ENCODE peak calls at places on chromosomes 11 and 22, in seven cellular contexts. One of them, this sample, is unnamed.
A peak's percentile ranks its signal among the peaks of the same experiment; 100 is the strongest.

GRCh38 chr11:86553322-86553721 is 119.1 kb downstream of the ME3 start:
- DNase-seq in activated CD8-positive, alpha-beta memory T cell treated with anti-CD3 and anti-CD28 coated beads for 4 hours: no peak
- DNase-seq in IMR-90: no peak
- DNase-seq in NCI-H460: no peak
- DNase-seq in amygdala: no peak
- DNase-seq in WERI-Rb-1: no peak
- DNase-seq in uterus: no peak
- DNase-seq in this sample: no peak

GRCh38 chr11:131886201-131886600 is 515.8 kb downstream of the NTM start:
- DNase-seq in IMR-90: no peak
- DNase-seq in uterus: no peak
- DNase-seq in amygdala: no peak
- DNase-seq in activated CD8-positive, alpha-beta memory T cell treated with anti-CD3 and anti-CD28 coated beads for 4 hours: no peak
- DNase-seq in WERI-Rb-1: no peak
- DNase-seq in NCI-H460: no peak
- DNase-seq in this sample: no peak

GRCh38 chr22:49630448-49630946 is 197.2 kb downstream of the BRD1 start:
- DNase-seq in IMR-90: no peak
- DNase-seq in uterus: no peak
- DNase-seq in activated CD8-positive, alpha-beta memory T cell treated with anti-CD3 and anti-CD28 coated beads for 4 hours: no peak
- DNase-seq in WERI-Rb-1: no peak
- DNase-seq in amygdala: no peak
- DNase-seq in NCI-H460: no peak
- DNase-seq in this sample: no peak

GRCh38 chr11:124071622-124071948 is 30.5 kb upstream of the OR10G7 start:
- DNase-seq in uterus: no peak
- DNase-seq in IMR-90: no peak
- DNase-seq in activated CD8-positive, alpha-beta memory T cell treated with anti-CD3 and anti-CD28 coated beads for 4 hours: no peak
- DNase-seq in amygdala: no peak
- DNase-seq in WERI-Rb-1: no peak
- DNase-seq in NCI-H460: no peak
- DNase-seq in this sample: no peak

GRCh38 chr22:20524004-20524481 is 16.6 kb downstream of the MED15 start:
- DNase-seq in uterus: no peak
- DNase-seq in amygdala: no peak
- DNase-seq in WERI-Rb-1: no peak
- DNase-seq in NCI-H460: no peak
- DNase-seq in IMR-90: peak; percentile 65
- DNase-seq in activated CD8-positive, alpha-beta memory T cell treated with anti-CD3 and anti-CD28 coated beads for 4 hours: no peak
- DNase-seq in this sample: no peak

GRCh38 chr11:61198391-61198790 is 4.9 kb upstream of the PGA3 start:
- DNase-seq in activated CD8-positive, alpha-beta memory T cell treated with anti-CD3 and anti-CD28 coated beads for 4 hours: no peak
- DNase-seq in WERI-Rb-1: no peak
- DNase-seq in NCI-H460: no peak
- DNase-seq in uterus: no peak
- DNase-seq in amygdala: no peak
- DNase-seq in IMR-90: no peak
- DNase-seq in this sample: no peak

GRCh38 chr11:35875063-35875462 is 68.8 kb upstream of the LDLRAD3 start:
- DNase-seq in NCI-H460: no peak
- DNase-seq in amygdala: peak; percentile 22
- DNase-seq in WERI-Rb-1: no peak
- DNase-seq in uterus: no peak
- DNase-seq in activated CD8-positive, alpha-beta memory T cell treated with anti-CD3 and anti-CD28 coated beads for 4 hours: no peak
- DNase-seq in IMR-90: no peak
- DNase-seq in this sample: no peak

GRCh38 chr11:6655020-6655789 is 404 bp downstream of the DCHS1 start:
- DNase-seq in amygdala: no peak
- DNase-seq in IMR-90: no peak
- DNase-seq in WERI-Rb-1: peak; percentile 30
- DNase-seq in NCI-H460: no peak
- DNase-seq in uterus: peak; percentile 54
- DNase-seq in activated CD8-positive, alpha-beta memory T cell treated with anti-CD3 and anti-CD28 coated beads for 4 hours: no peak
- DNase-seq in this sample: peak; percentile 51

GRCh38 chr22:17897411-17897810 is 123.1 kb upstream of the BID start:
- DNase-seq in amygdala: no peak
- DNase-seq in NCI-H460: no peak
- DNase-seq in IMR-90: no peak
- DNase-seq in activated CD8-positive, alpha-beta memory T cell treated with anti-CD3 and anti-CD28 coated beads for 4 hours: no peak
- DNase-seq in WERI-Rb-1: no peak
- DNase-seq in uterus: no peak
- DNase-seq in this sample: no peak

GRCh38 chr11:18844753-18845367 is 53.3 kb upstream of the PTPN5 start:
- DNase-seq in WERI-Rb-1: no peak
- DNase-seq in amygdala: no peak
- DNase-seq in IMR-90: peak; percentile 33
- DNase-seq in activated CD8-positive, alpha-beta memory T cell treated with anti-CD3 and anti-CD28 coated beads for 4 hours: no peak
- DNase-seq in uterus: no peak
- DNase-seq in NCI-H460: peak; percentile 26
- DNase-seq in this sample: no peak

GRCh38 chr22:45082795-45083194 is 73.0 kb upstream of the PHF21B start:
- DNase-seq in amygdala: no peak
- DNase-seq in uterus: no peak
- DNase-seq in activated CD8-positive, alpha-beta memory T cell treated with anti-CD3 and anti-CD28 coated beads for 4 hours: no peak
- DNase-seq in WERI-Rb-1: no peak
- DNase-seq in NCI-H460: no peak
- DNase-seq in IMR-90: no peak
- DNase-seq in this sample: no peak

GRCh38 chr22:28978158-28978557 is 83.5 kb downstream of the C22orf31 start:
- DNase-seq in WERI-Rb-1: no peak
- DNase-seq in IMR-90: peak; percentile 54
- DNase-seq in uterus: peak; percentile 46
- DNase-seq in NCI-H460: no peak
- DNase-seq in amygdala: peak; percentile 35
- DNase-seq in activated CD8-positive, alpha-beta memory T cell treated with anti-CD3 and anti-CD28 coated beads for 4 hours: no peak
- DNase-seq in this sample: no peak

GRCh38 chr11:3199537-3200295 is 18.9 kb downstream of the MRGPRG start:
- DNase-seq in WERI-Rb-1: no peak
- DNase-seq in amygdala: no peak
- DNase-seq in NCI-H460: no peak
- DNase-seq in activated CD8-positive, alpha-beta memory T cell treated with anti-CD3 and anti-CD28 coated beads for 4 hours: no peak
- DNase-seq in IMR-90: no peak
- DNase-seq in uterus: no peak
- DNase-seq in this sample: peak; percentile 18

GRCh38 chr11:9489366-9489765 is 28.6 kb downstream of the ZNF143 start:
- DNase-seq in uterus: no peak
- DNase-seq in WERI-Rb-1: no peak
- DNase-seq in amygdala: no peak
- DNase-seq in NCI-H460: no peak
- DNase-seq in IMR-90: peak; percentile 72
- DNase-seq in activated CD8-positive, alpha-beta memory T cell treated with anti-CD3 and anti-CD28 coated beads for 4 hours: no peak
- DNase-seq in this sample: no peak

GRCh38 chr11:129881570-129882170 is 13.7 kb downstream of the NFRKB start:
- DNase-seq in activated CD8-positive, alpha-beta memory T cell treated with anti-CD3 and anti-CD28 coated beads for 4 hours: no peak
- DNase-seq in IMR-90: peak; percentile 21
- DNase-seq in WERI-Rb-1: peak; percentile 41
- DNase-seq in uterus: no peak
- DNase-seq in amygdala: no peak
- DNase-seq in NCI-H460: peak; percentile 25
- DNase-seq in this sample: peak; percentile 57

GRCh38 chr11:126163779-126164178 is 47.7 kb downstream of the RPUSD4 start:
- DNase-seq in IMR-90: no peak
- DNase-seq in activated CD8-positive, alpha-beta memory T cell treated with anti-CD3 and anti-CD28 coated beads for 4 hours: no peak
- DNase-seq in uterus: no peak
- DNase-seq in WERI-Rb-1: no peak
- DNase-seq in amygdala: no peak
- DNase-seq in NCI-H460: no peak
- DNase-seq in this sample: no peak

GRCh38 chr11:123020968-123021367 is 39.3 kb upstream of the BSX start:
- DNase-seq in NCI-H460: peak; percentile 46
- DNase-seq in amygdala: no peak
- DNase-seq in WERI-Rb-1: peak; percentile 57
- DNase-seq in activated CD8-positive, alpha-beta memory T cell treated with anti-CD3 and anti-CD28 coated beads for 4 hours: no peak
- DNase-seq in IMR-90: peak; percentile 49
- DNase-seq in uterus: no peak
- DNase-seq in this sample: no peak

GRCh38 chr11:64971421-64972233 is at the start of gene MAJIN:
- DNase-seq in amygdala: no peak
- DNase-seq in uterus: peak; percentile 61
- DNase-seq in WERI-Rb-1: no peak
- DNase-seq in NCI-H460: no peak
- DNase-seq in IMR-90: peak; percentile 41
- DNase-seq in activated CD8-positive, alpha-beta memory T cell treated with anti-CD3 and anti-CD28 coated beads for 4 hours: peak; percentile 75
- DNase-seq in this sample: peak; percentile 93

GRCh38 chr11:32210601-32211000 is 119.7 kb downstream of the RCN1 start:
- DNase-seq in IMR-90: peak; percentile 33
- DNase-seq in NCI-H460: no peak
- DNase-seq in activated CD8-positive, alpha-beta memory T cell treated with anti-CD3 and anti-CD28 coated beads for 4 hours: no peak
- DNase-seq in uterus: no peak
- DNase-seq in WERI-Rb-1: no peak
- DNase-seq in amygdala: no peak
- DNase-seq in this sample: no peak

GRCh38 chr11:28526406-28526751 is 418.2 kb downstream of the METTL15 start:
- DNase-seq in uterus: no peak
- DNase-seq in WERI-Rb-1: no peak
- DNase-seq in activated CD8-positive, alpha-beta memory T cell treated with anti-CD3 and anti-CD28 coated beads for 4 hours: no peak
- DNase-seq in amygdala: no peak
- DNase-seq in IMR-90: peak; percentile 25
- DNase-seq in NCI-H460: peak; percentile 1
- DNase-seq in this sample: no peak

GRCh38 chr11:121071456-121072236 is 29.4 kb upstream of the TECTA start:
- DNase-seq in NCI-H460: no peak
- DNase-seq in WERI-Rb-1: no peak
- DNase-seq in amygdala: no peak
- DNase-seq in uterus: no peak
- DNase-seq in activated CD8-positive, alpha-beta memory T cell treated with anti-CD3 and anti-CD28 coated beads for 4 hours: no peak
- DNase-seq in IMR-90: no peak
- DNase-seq in this sample: no peak

GRCh38 chr11:45580399-45580798 is 85.0 kb downstream of the CHST1 start:
- DNase-seq in IMR-90: peak; percentile 34
- DNase-seq in amygdala: no peak
- DNase-seq in NCI-H460: peak; percentile 14
- DNase-seq in uterus: no peak
- DNase-seq in WERI-Rb-1: no peak
- DNase-seq in activated CD8-positive, alpha-beta memory T cell treated with anti-CD3 and anti-CD28 coated beads for 4 hours: no peak
- DNase-seq in this sample: no peak

GRCh38 chr11:104795511-104796213 is 102.6 kb downstream of the CASP12 start:
- DNase-seq in uterus: no peak
- DNase-seq in NCI-H460: no peak
- DNase-seq in activated CD8-positive, alpha-beta memory T cell treated with anti-CD3 and anti-CD28 coated beads for 4 hours: no peak
- DNase-seq in amygdala: no peak
- DNase-seq in WERI-Rb-1: no peak
- DNase-seq in IMR-90: no peak
- DNase-seq in this sample: no peak

GRCh38 chr11:120182357-120182756 is 28.5 kb upstream of the OAF start:
- DNase-seq in amygdala: no peak
- DNase-seq in WERI-Rb-1: no peak
- DNase-seq in IMR-90: no peak
- DNase-seq in uterus: no peak
- DNase-seq in NCI-H460: no peak
- DNase-seq in activated CD8-positive, alpha-beta memory T cell treated with anti-CD3 and anti-CD28 coated beads for 4 hours: no peak
- DNase-seq in this sample: no peak

GRCh38 chr11:17978553-17979287 is 34.1 kb downstream of the SERGEF start:
- DNase-seq in activated CD8-positive, alpha-beta memory T cell treated with anti-CD3 and anti-CD28 coated beads for 4 hours: no peak
- DNase-seq in NCI-H460: peak; percentile 28
- DNase-seq in WERI-Rb-1: peak; percentile 66
- DNase-seq in amygdala: no peak
- DNase-seq in uterus: no peak
- DNase-seq in IMR-90: peak; percentile 53
- DNase-seq in this sample: no peak

GRCh38 chr11:132992838-132993680 is 539.2 kb downstream of the OPCML start:
- DNase-seq in amygdala: no peak
- DNase-seq in IMR-90: peak; percentile 4
- DNase-seq in WERI-Rb-1: peak; percentile 26
- DNase-seq in NCI-H460: no peak
- DNase-seq in uterus: no peak
- DNase-seq in activated CD8-positive, alpha-beta memory T cell treated with anti-CD3 and anti-CD28 coated beads for 4 hours: no peak
- DNase-seq in this sample: no peak

GRCh38 chr11:73288873-73289707 is 17.0 kb downstream of the P2RY6 start:
- DNase-seq in IMR-90: peak; percentile 65
- DNase-seq in NCI-H460: peak; percentile 68
- DNase-seq in activated CD8-positive, alpha-beta memory T cell treated with anti-CD3 and anti-CD28 coated beads for 4 hours: no peak
- DNase-seq in uterus: peak; percentile 64
- DNase-seq in WERI-Rb-1: peak; percentile 74
- DNase-seq in amygdala: no peak
- DNase-seq in this sample: peak; percentile 89

GRCh38 chr11:45259607-45260006 is 26.5 kb downstream of the SYT13 start:
- DNase-seq in NCI-H460: no peak
- DNase-seq in WERI-Rb-1: no peak
- DNase-seq in amygdala: no peak
- DNase-seq in uterus: no peak
- DNase-seq in IMR-90: no peak
- DNase-seq in activated CD8-positive, alpha-beta memory T cell treated with anti-CD3 and anti-CD28 coated beads for 4 hours: no peak
- DNase-seq in this sample: peak; percentile 89

GRCh38 chr11:116579857-116580727 is 192.7 kb downstream of the BUD13 start:
- DNase-seq in activated CD8-positive, alpha-beta memory T cell treated with anti-CD3 and anti-CD28 coated beads for 4 hours: no peak
- DNase-seq in WERI-Rb-1: peak; percentile 80
- DNase-seq in uterus: no peak
- DNase-seq in NCI-H460: no peak
- DNase-seq in IMR-90: no peak
- DNase-seq in amygdala: no peak
- DNase-seq in this sample: no peak

GRCh38 chr11:64650923-64651523 is 60.0 kb downstream of the SLC22A12 start:
- DNase-seq in IMR-90: peak; percentile 19
- DNase-seq in NCI-H460: no peak
- DNase-seq in amygdala: no peak
- DNase-seq in activated CD8-positive, alpha-beta memory T cell treated with anti-CD3 and anti-CD28 coated beads for 4 hours: no peak
- DNase-seq in WERI-Rb-1: peak; percentile 50
- DNase-seq in uterus: no peak
- DNase-seq in this sample: no peak

GRCh38 chr11:3043315-3043871 is 13.8 kb downstream of the CARS1 start:
- DNase-seq in uterus: peak; percentile 42
- DNase-seq in activated CD8-positive, alpha-beta memory T cell treated with anti-CD3 and anti-CD28 coated beads for 4 hours: no peak
- DNase-seq in IMR-90: no peak
- DNase-seq in NCI-H460: no peak
- DNase-seq in amygdala: no peak
- DNase-seq in WERI-Rb-1: no peak
- DNase-seq in this sample: no peak

This sample was measured in Peyer's patch.